ENCODE peak calls at places on chromosome 11, in seven cellular contexts. One of them, this sample, is unnamed.
A peak's percentile ranks its signal among the peaks of the same experiment; 100 is the strongest.

GRCh38 chr11:126817096-126817495 is 183.5 kb downstream of the KIRREL3 start:
- DNase-seq in fibroblast of lung: no peak
- DNase-seq in H9: no peak
- DNase-seq in spleen: no peak
- DNase-seq in right atrium auricular region: no peak
- DNase-seq in Peyer's patch: no peak
- DNase-seq in cardiac muscle cell: no peak
- DNase-seq in this sample: no peak

GRCh38 chr11:96097844-96098421 is 174.0 kb upstream of the MTMR2 start:
- DNase-seq in fibroblast of lung: no peak
- DNase-seq in H9: no peak
- DNase-seq in spleen: no peak
- DNase-seq in right atrium auricular region: no peak
- DNase-seq in Peyer's patch: peak; percentile 65
- DNase-seq in cardiac muscle cell: no peak
- DNase-seq in this sample: no peak

GRCh38 chr11:34358666-34359547 is 1.1 kb upstream of the ABTB2 start:
- DNase-seq in fibroblast of lung: peak; percentile 85
- DNase-seq in H9: peak; percentile 55
- DNase-seq in spleen: peak; percentile 93
- DNase-seq in right atrium auricular region: peak; percentile 83
- DNase-seq in Peyer's patch: peak; percentile 91
- DNase-seq in cardiac muscle cell: peak; percentile 85
- DNase-seq in this sample: peak; percentile 83

GRCh38 chr11:2772544-2773031 is 72.8 kb upstream of the KCNQ1OT1 start:
- DNase-seq in fibroblast of lung: peak; percentile 50
- DNase-seq in H9: no peak
- DNase-seq in spleen: peak; percentile 60
- DNase-seq in right atrium auricular region: no peak
- DNase-seq in Peyer's patch: peak; percentile 44
- DNase-seq in cardiac muscle cell: no peak
- DNase-seq in this sample: peak; percentile 47

GRCh38 chr11:2094354-2095197 is 44.6 kb downstream of the IGF2 start:
- DNase-seq in fibroblast of lung: no peak
- DNase-seq in H9: no peak
- DNase-seq in spleen: peak; percentile 68
- DNase-seq in right atrium auricular region: no peak
- DNase-seq in Peyer's patch: peak; percentile 37
- DNase-seq in cardiac muscle cell: no peak
- DNase-seq in this sample: peak; percentile 11

GRCh38 chr11:133821776-133822175 is 23.5 kb downstream of the SPATA19 start:
- DNase-seq in fibroblast of lung: peak; percentile 2
- DNase-seq in H9: peak; percentile 85
- DNase-seq in spleen: no peak
- DNase-seq in right atrium auricular region: no peak
- DNase-seq in Peyer's patch: no peak
- DNase-seq in cardiac muscle cell: peak; percentile 87
- DNase-seq in this sample: no peak

GRCh38 chr11:58726594-58727414 is 4.9 kb downstream of the GLYAT start:
- DNase-seq in fibroblast of lung: no peak
- DNase-seq in H9: no peak
- DNase-seq in spleen: no peak
- DNase-seq in right atrium auricular region: no peak
- DNase-seq in Peyer's patch: no peak
- DNase-seq in cardiac muscle cell: no peak
- DNase-seq in this sample: no peak

GRCh38 chr11:12942157-12942556 is 67.0 kb upstream of the RASSF10 start:
- DNase-seq in fibroblast of lung: no peak
- DNase-seq in H9: no peak
- DNase-seq in spleen: no peak
- DNase-seq in right atrium auricular region: no peak
- DNase-seq in Peyer's patch: no peak
- DNase-seq in cardiac muscle cell: no peak
- DNase-seq in this sample: no peak

GRCh38 chr11:112369374-112369773 is 108.7 kb upstream of the PLET1 start:
- DNase-seq in fibroblast of lung: no peak
- DNase-seq in H9: no peak
- DNase-seq in spleen: no peak
- DNase-seq in right atrium auricular region: no peak
- DNase-seq in Peyer's patch: no peak
- DNase-seq in cardiac muscle cell: no peak
- DNase-seq in this sample: no peak

GRCh38 chr11:129655247-129655832 is 160.3 kb upstream of the TMEM45B start:
- DNase-seq in fibroblast of lung: no peak
- DNase-seq in H9: no peak
- DNase-seq in spleen: no peak
- DNase-seq in right atrium auricular region: no peak
- DNase-seq in Peyer's patch: no peak
- DNase-seq in cardiac muscle cell: no peak
- DNase-seq in this sample: no peak

GRCh38 chr11:129652828-129653227 is 162.8 kb upstream of the TMEM45B start:
- DNase-seq in fibroblast of lung: peak; percentile 94
- DNase-seq in H9: no peak
- DNase-seq in spleen: no peak
- DNase-seq in right atrium auricular region: no peak
- DNase-seq in Peyer's patch: no peak
- DNase-seq in cardiac muscle cell: no peak
- DNase-seq in this sample: no peak

GRCh38 chr11:129657866-129658557 is 157.6 kb upstream of the TMEM45B start:
- DNase-seq in fibroblast of lung: no peak
- DNase-seq in H9: no peak
- DNase-seq in spleen: no peak
- DNase-seq in right atrium auricular region: no peak
- DNase-seq in Peyer's patch: no peak
- DNase-seq in cardiac muscle cell: peak; percentile 2
- DNase-seq in this sample: no peak

GRCh38 chr11:129658558-129658882 is 157.1 kb upstream of the TMEM45B start:
- DNase-seq in fibroblast of lung: no peak
- DNase-seq in H9: peak; percentile 64
- DNase-seq in spleen: no peak
- DNase-seq in right atrium auricular region: no peak
- DNase-seq in Peyer's patch: no peak
- DNase-seq in cardiac muscle cell: peak; percentile 0
- DNase-seq in this sample: no peak
- TF ChIP-seq CTCF in fibroblast of lung: no peak
- TF ChIP-seq CTCF in H9: peak; percentile 50
- TF ChIP-seq CTCF in spleen: no peak
- TF ChIP-seq CTCF in right atrium auricular region: no peak
- TF ChIP-seq CTCF in Peyer's patch: no peak
- TF ChIP-seq CTCF in cardiac muscle cell: no peak
- TF ChIP-seq CTCF in this sample: no peak

DNA sequence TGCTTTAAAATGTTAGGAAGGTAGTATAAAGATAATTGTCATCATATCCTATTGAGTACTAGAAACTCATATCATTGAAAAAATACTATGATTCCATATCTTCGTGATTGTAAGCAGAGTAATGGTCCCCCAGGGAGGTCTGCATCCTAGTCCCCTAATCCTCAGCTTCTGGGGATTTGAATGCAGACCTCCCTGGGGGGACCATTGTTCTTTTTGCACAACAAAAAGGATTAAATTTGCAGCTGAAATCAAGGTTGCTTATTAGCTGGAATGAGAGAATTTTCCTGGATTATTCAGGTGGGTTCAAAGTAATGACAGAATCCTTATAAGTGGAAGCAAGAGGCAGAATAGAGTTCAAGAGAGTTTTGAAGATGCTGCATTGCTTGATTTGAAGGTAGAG is 26.1 kb upstream of the MS4A6A start:
- DNase-seq in fibroblast of lung: no peak
- DNase-seq in H9: no peak
- DNase-seq in spleen: no peak
- DNase-seq in right atrium auricular region: no peak
- DNase-seq in Peyer's patch: no peak
- DNase-seq in cardiac muscle cell: no peak
- DNase-seq in this sample: no peak
- H3K9me3 ChIP-seq in fibroblast of lung: no peaks in the 10 kb centered on the region
- H3K9me3 ChIP-seq in H9: no peaks in the 10 kb centered on the region
- H3K9me3 ChIP-seq in spleen: no peaks in the 10 kb centered on the region
- H3K9me3 ChIP-seq in right atrium auricular region: no peaks in the 10 kb centered on the region
- H3K9me3 ChIP-seq in Peyer's patch: no peaks in the 10 kb centered on the region
- H3K9me3 ChIP-seq in cardiac muscle cell: no peaks in the 10 kb centered on the region
- H3K9me3 ChIP-seq in this sample: no peaks in the 10 kb centered on the region

GRCh38 chr11:45159781-45160365 is 13.4 kb downstream of the PRDM11 start:
- DNase-seq in fibroblast of lung: no peak
- DNase-seq in H9: no peak
- DNase-seq in spleen: peak; percentile 51
- DNase-seq in right atrium auricular region: no peak
- DNase-seq in Peyer's patch: no peak
- DNase-seq in cardiac muscle cell: no peak
- DNase-seq in this sample: no peak

GRCh38 chr11:45162916-45163879 is 16.8 kb downstream of the PRDM11 start:
- DNase-seq in fibroblast of lung: no peak
- DNase-seq in H9: no peak
- DNase-seq in spleen: peak; percentile 46
- DNase-seq in right atrium auricular region: no peak
- DNase-seq in Peyer's patch: no peak
- DNase-seq in cardiac muscle cell: no peak
- DNase-seq in this sample: peak; percentile 58

GRCh38 chr11:45158891-45159605 is 12.6 kb downstream of the PRDM11 start:
- DNase-seq in fibroblast of lung: no peak
- DNase-seq in H9: no peak
- DNase-seq in spleen: peak; percentile 70
- DNase-seq in right atrium auricular region: no peak
- DNase-seq in Peyer's patch: no peak
- DNase-seq in cardiac muscle cell: no peak
- DNase-seq in this sample: peak; percentile 67

GRCh38 chr11:45162064-45162375 is 15.6 kb downstream of the PRDM11 start:
- DNase-seq in fibroblast of lung: no peak
- DNase-seq in H9: no peak
- DNase-seq in spleen: no peak
- DNase-seq in right atrium auricular region: no peak
- DNase-seq in Peyer's patch: no peak
- DNase-seq in cardiac muscle cell: no peak
- DNase-seq in this sample: no peak

DNA sequence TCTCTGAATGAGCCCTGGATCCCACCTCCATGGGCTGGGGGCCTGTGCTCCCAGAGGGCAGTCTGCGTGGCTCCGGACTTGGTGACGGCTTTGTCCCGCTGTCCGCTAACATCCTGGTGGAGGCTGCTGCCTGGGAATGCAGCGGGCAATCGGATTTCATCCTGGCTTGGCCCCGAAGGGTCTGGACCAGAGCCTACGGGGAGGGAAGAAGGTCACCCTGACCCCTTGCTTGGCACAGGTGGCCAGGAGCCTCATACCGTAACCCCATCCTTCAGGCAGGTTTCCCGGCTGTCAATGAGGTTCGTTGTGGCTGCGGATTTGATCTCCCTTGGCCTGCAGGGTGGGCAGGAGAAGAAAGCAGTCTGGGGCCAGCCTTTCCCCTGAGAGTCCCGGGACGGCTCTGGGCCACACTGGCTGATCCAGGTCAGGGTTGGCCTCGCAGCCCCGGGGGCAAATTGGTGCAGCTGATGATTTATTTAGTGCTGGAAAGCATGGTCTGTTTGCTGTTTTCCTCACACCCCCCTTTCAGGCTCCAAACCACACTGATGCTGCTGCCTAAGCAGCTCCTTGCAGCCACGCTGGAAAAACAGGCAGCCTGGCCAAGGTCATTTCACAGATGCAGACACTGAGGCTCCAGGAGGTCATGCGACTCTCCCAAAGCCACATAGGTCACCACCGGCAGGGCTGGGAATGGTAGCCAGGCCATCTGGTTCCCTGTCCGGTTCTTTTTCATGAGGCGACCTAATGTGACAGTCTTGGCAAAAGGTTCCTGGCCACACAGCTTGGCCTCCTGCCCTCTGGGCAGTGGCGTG is 15.0 kb downstream of the PRDM11 start:
- DNase-seq in fibroblast of lung: no peak
- DNase-seq in H9: no peak
- DNase-seq in spleen: peak; percentile 72
- DNase-seq in right atrium auricular region: no peak
- DNase-seq in Peyer's patch: no peak
- DNase-seq in cardiac muscle cell: no peak
- DNase-seq in this sample: peak; percentile 56
- H3K27ac ChIP-seq in fibroblast of lung: no peak overlapping the region
- H3K27ac ChIP-seq in H9: no peak overlapping the region
- H3K27ac ChIP-seq in spleen: no peak overlapping the region
- H3K27ac ChIP-seq in right atrium auricular region: peak overlapping the region; percentile 68
- H3K27ac ChIP-seq in Peyer's patch: no peak overlapping the region
- H3K27ac ChIP-seq in cardiac muscle cell: no peak overlapping the region
- H3K27ac ChIP-seq in this sample: peak overlapping the region; percentile 64

GRCh38 chr11:69362315-69362714 is 68.4 kb downstream of the MYEOV start:
- DNase-seq in fibroblast of lung: no peak
- DNase-seq in H9: peak; percentile 24
- DNase-seq in spleen: no peak
- DNase-seq in right atrium auricular region: peak; percentile 18
- DNase-seq in Peyer's patch: no peak
- DNase-seq in cardiac muscle cell: no peak
- DNase-seq in this sample: peak; percentile 17
- TF ChIP-seq CTCF in fibroblast of lung: no peak
- TF ChIP-seq CTCF in H9: peak; percentile 50
- TF ChIP-seq CTCF in spleen: no peak
- TF ChIP-seq CTCF in right atrium auricular region: no peak
- TF ChIP-seq CTCF in Peyer's patch: no peak
- TF ChIP-seq CTCF in cardiac muscle cell: no peak
- TF ChIP-seq CTCF in this sample: no peak

This sample was measured in tibial artery.